ENCODE peak calls at places on chromosomes 12 and 14, in ten cellular contexts. G is naive thymus-derived CD4-positive, alpha-beta T cell; E is iris pigment epithelial cell; J is stimulated activated CD8-positive, alpha-beta memory T cell treated with anti-CD3 and anti-CD28 coated beads, Interleukin-7, amount 100 ng/mL, for 48 hours; F is sciatic nerve; L is NCI-H510A; V is GM12891; A is RPMI7951; B is midbrain; C is NCI-H2081. M is an unnamed sample.

GRCh38 chr14:37230551-37231194 is 32.9 kb downstream of the MIPOL1 start:
- DNase-seq in G (peak; percentile 13), E (peak; percentile 75), J (no peak), F (no peak), L (peak; percentile 32), V (no peak), A (peak; percentile 48), B (peak; percentile 69), C (peak; percentile 68), M (peak; percentile 39)

GRCh38 chr14:22265319-22266140 is 323.5 kb downstream of the DAD1 start:
- DNase-seq in G (peak; percentile 26), E (peak; percentile 4), J (no peak), F (no peak), L (no peak), V (no peak), A (no peak), B (no peak), C (no peak), M (no peak)

GRCh38 chr12:69688021-69688420 is 11.1 kb downstream of the BEST3 start:
- DNase-seq in G (no peak), E (peak; percentile 62), J (no peak), F (no peak), L (no peak), V (no peak), A (peak; percentile 10), B (no peak), C (no peak), M (no peak)

GRCh38 chr14:53953002-53953827 is 3.4 kb downstream of the BMP4 start:
- DNase-seq in G (no peak), E (peak; percentile 70), J (no peak), F (peak; percentile 93), L (no peak), V (no peak), A (peak; percentile 87), B (peak; percentile 75), C (no peak), M (peak; percentile 86)

GRCh38 chr12:90078344-90078743 is 369.7 kb upstream of the ATP2B1 start:
- DNase-seq in G (no peak), E (no peak), J (no peak), F (no peak), L (no peak), V (no peak), A (no peak), B (no peak), C (no peak), M (no peak)

GRCh38 chr14:105844047-105844630 is 317.8 kb downstream of the TMEM121 start:
- DNase-seq in G (no peak), E (no peak), J (no peak), F (peak; percentile 27), L (no peak), V (no peak), A (no peak), B (no peak), C (no peak), M (no peak)

GRCh38 chr14:104086210-104086660 is 735 bp downstream of the ASPG start:
- DNase-seq in G (no peak), E (no peak), J (no peak), F (peak; percentile 44), L (no peak), V (peak; percentile 11), A (no peak), B (no peak), C (no peak), M (no peak)

GRCh38 chr12:92715625-92716024 is 12.8 kb downstream of the PLEKHG7 start:
- DNase-seq in G (no peak), E (no peak), J (no peak), F (no peak), L (no peak), V (no peak), A (no peak), B (no peak), C (no peak), M (no peak)

GRCh38 chr12:127619869-127620769 is 646.9 kb upstream of the TMEM132C start:
- DNase-seq in G (no peak), E (no peak), J (no peak), F (no peak), L (no peak), V (no peak), A (peak; percentile 54), B (no peak), C (peak; percentile 25), M (no peak)

GRCh38 chr12:153080-153746 is 60.7 kb downstream of the SLC6A12 start:
- DNase-seq in G (peak; percentile 22), E (peak; percentile 59), J (peak; percentile 51), F (peak; percentile 71), L (peak; percentile 77), V (peak; percentile 84), A (peak; percentile 8), B (peak; percentile 11), C (peak; percentile 79), M (peak; percentile 85)

GRCh38 chr12:69701821-69702220 is 2.7 kb upstream of the BEST3 start:
- DNase-seq in G (no peak), E (no peak), J (no peak), F (no peak), L (no peak), V (no peak), A (peak; percentile 56), B (peak; percentile 11), C (peak; percentile 81), M (no peak)

GRCh38 chr12:67043771-67044170 is 225.4 kb upstream of the CAND1 start:
- DNase-seq in G (no peak), E (no peak), J (no peak), F (no peak), L (no peak), V (no peak), A (no peak), B (no peak), C (no peak), M (no peak)

GRCh38 chr12:51898937-51899336 is 8.4 kb upstream of the ACVRL1 start:
- DNase-seq in G (no peak), E (peak; percentile 47), J (no peak), F (no peak), L (no peak), V (no peak), A (peak; percentile 23), B (no peak), C (no peak), M (no peak)

GRCh38 chr12:24482882-24483604 is 465.9 kb downstream of the BCAT1 start:
- DNase-seq in G (no peak), E (peak; percentile 41), J (no peak), F (no peak), L (no peak), V (no peak), A (no peak), B (no peak), C (peak; percentile 23), M (no peak)

GRCh38 chr12:106358410-106359241 is 1.1 kb downstream of the POLR3B start:
- DNase-seq in G (no peak), E (peak; percentile 86), J (no peak), F (no peak), L (no peak), V (no peak), A (peak; percentile 46), B (peak; percentile 76), C (peak; percentile 40), M (no peak)

GRCh38 chr12:46266869-46267617 is 1.8 kb downstream of the SLC38A1 start:
- DNase-seq in G (peak; percentile 86), E (peak; percentile 68), J (peak; percentile 42), F (peak; percentile 63), L (peak; percentile 46), V (no peak), A (no peak), B (peak; percentile 53), C (peak; percentile 66), M (peak; percentile 27)

GRCh38 chr14:26199599-26200370 is 398.0 kb downstream of the NOVA1 start:
- DNase-seq in G (no peak), E (peak; percentile 69), J (no peak), F (no peak), L (no peak), V (no peak), A (peak; percentile 71), B (no peak), C (peak; percentile 22), M (no peak)